ENCODE peak calls at places on chromosome 10, in six cellular contexts. H, Q, T, L, W and X are unnamed samples.

GRCh38 chr10:116418394-116418793 is 9.3 kb upstream of the PNLIPRP3 start:
- DNase-seq in H (no peak), Q (no peak), T (no peak), L (no peak), W (no peak), X (no peak)

GRCh38 chr10:108250954-108251620 is 1086.6 kb upstream of the SORCS1 start:
- DNase-seq in H (no peak), Q (no peak), T (no peak), L (no peak), W (no peak), X (no peak)

GRCh38 chr10:123800821-123801220 is 90.8 kb downstream of the CPXM2 start:
- DNase-seq in H (no peak), Q (no peak), T (no peak), L (no peak), W (no peak), X (no peak)

GRCh38 chr10:47412869-47413268 is 28.8 kb upstream of the ZNF488 start:
- DNase-seq in H (peak; percentile 73), Q (no peak), T (no peak), L (no peak), W (no peak), X (no peak)

GRCh38 chr10:80289451-80290287 is at the start of gene MAT1A:
- DNase-seq in H (no peak), Q (no peak), T (no peak), L (no peak), W (no peak), X (no peak)

GRCh38 chr10:128318366-128318765 is 192.1 kb upstream of the MKI67 start:
- DNase-seq in H (no peak), Q (no peak), T (no peak), L (no peak), W (no peak), X (no peak)

GRCh38 chr10:80460399-80461207 is 6.5 kb downstream of the TSPAN14 start:
- DNase-seq in H (peak; percentile 34), Q (no peak), T (peak; percentile 96), L (no peak), W (peak; percentile 46), X (no peak)

GRCh38 chr10:90470971-90471370 is 386.9 kb downstream of the HTR7 start:
- DNase-seq in H (no peak), Q (no peak), T (no peak), L (no peak), W (no peak), X (no peak)

GRCh38 chr10:88810196-88810961 is 7.8 kb downstream of the LIPM start:
- DNase-seq in H (peak; percentile 64), Q (no peak), T (peak; percentile 22), L (no peak), W (no peak), X (peak; percentile 40)

GRCh38 chr10:102549549-102549948 is 45.8 kb downstream of the SUFU start:
- DNase-seq in H (no peak), Q (no peak), T (no peak), L (no peak), W (no peak), X (no peak)

GRCh38 chr10:118407742-118408141 is 65.6 kb upstream of the FAM204A start:
- DNase-seq in H (no peak), Q (no peak), T (no peak), L (no peak), W (no peak), X (no peak)

GRCh38 chr10:118408145-118408544 is 66.0 kb upstream of the FAM204A start:
- DNase-seq in H (no peak), Q (no peak), T (no peak), L (no peak), W (no peak), X (no peak)

GRCh38 chr10:118409295-118409694 is 67.2 kb upstream of the FAM204A start:
- DNase-seq in H (no peak), Q (no peak), T (no peak), L (no peak), W (no peak), X (no peak)

GRCh38 chr10:118412132-118412531 is 70.0 kb upstream of the FAM204A start:
- DNase-seq in H (no peak), Q (no peak), T (no peak), L (no peak), W (no peak), X (no peak)

GRCh38 chr10:118412918-118413317 is 70.8 kb upstream of the FAM204A start:
- DNase-seq in H (peak; percentile 2), Q (no peak), T (no peak), L (no peak), W (no peak), X (no peak)
- H3K27me3 ChIP-seq in H (no peaks in the 10 kb centered on the region), Q (peaks cover 8% of the 10 kb centered on the region), T (peaks cover 17% of the 10 kb centered on the region), L (peaks cover 2% of the 10 kb centered on the region), W (no peaks in the 10 kb centered on the region), X (no peaks in the 10 kb centered on the region)

DNA sequence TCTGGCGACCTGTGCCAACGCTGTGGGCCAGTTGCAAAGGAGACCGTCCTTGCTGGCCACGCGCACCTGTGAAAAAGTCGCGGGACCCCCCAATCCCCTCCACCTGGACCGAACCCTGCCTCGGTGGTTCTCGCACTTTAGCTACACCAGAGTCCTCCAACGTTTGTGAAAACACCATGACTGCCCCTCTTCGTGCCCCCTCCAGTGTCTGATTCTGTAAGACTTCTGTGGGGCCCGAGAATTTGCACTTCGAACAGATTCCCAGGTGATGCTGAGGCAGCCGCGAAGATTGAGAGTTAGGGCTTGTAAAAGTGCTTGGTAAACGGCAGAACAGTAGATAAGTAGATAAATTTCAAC is 102.4 kb upstream of the SVIL start:
- DNase-seq in H (no peak), Q (no peak), T (no peak), L (no peak), W (no peak), X (no peak)
- H3K27ac ChIP-seq in H (peak overlapping the region; percentile 82), Q (no peak overlapping the region), T (peak overlapping the region; percentile 26), L (peak overlapping the region; percentile 98), W (peak overlapping the region; percentile 99), X (no peak overlapping the region)

GRCh38 chr10:559767-560047 is 129.8 kb downstream of the DIP2C start:
- DNase-seq in H (no peak), Q (no peak), T (no peak), L (no peak), W (no peak), X (no peak)
- H3K4me1 ChIP-seq in H (peaks cover 2% of the 10 kb centered on the region), Q (no peaks in the 10 kb centered on the region), T (no peaks in the 10 kb centered on the region), L (peaks cover 27% of the 10 kb centered on the region), W (peaks cover 3% of the 10 kb centered on the region), X (peaks cover 5% of the 10 kb centered on the region)

DNA sequence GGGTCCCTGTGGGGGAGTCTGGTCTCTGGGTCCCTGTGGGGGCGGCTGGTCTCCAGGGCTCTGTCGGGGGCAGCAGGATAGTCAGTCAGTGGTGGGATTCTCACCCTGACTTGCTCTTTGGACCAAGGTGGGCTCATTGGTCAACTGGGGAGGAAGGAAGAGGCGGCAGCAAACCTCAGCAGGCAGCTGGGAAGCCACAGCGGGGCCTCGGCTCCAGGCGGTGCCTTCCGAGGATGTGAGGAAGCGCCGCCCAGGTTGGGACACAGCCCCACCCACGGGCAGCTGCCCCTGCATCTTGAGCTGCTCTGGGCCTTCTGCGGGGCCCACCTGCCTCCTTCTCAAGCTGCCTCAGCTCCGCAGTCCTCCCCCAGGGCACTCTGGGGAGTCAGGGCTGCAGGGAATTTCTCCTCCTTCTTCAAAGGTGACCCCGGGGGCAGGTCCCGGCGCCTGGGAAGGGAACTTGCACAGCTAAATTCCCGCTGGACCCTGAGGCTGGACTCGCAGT is 20.4 kb upstream of the KNDC1 start:
- DNase-seq in H (no peak), Q (no peak), T (no peak), L (peak; percentile 34), W (no peak), X (no peak)
- H3K27me3 ChIP-seq in H (no peaks in the 10 kb centered on the region), Q (no peaks in the 10 kb centered on the region), T (peaks cover 25% of the 10 kb centered on the region), L (peaks cover 15% of the 10 kb centered on the region), W (no peaks in the 10 kb centered on the region), X (no peaks in the 10 kb centered on the region)

GRCh38 chr10:26837139-26837538 is 23.6 kb downstream of the ABI1 start:
- DNase-seq in H (no peak), Q (no peak), T (no peak), L (no peak), W (no peak), X (no peak)
- H3K27ac ChIP-seq in H (no peak overlapping the region), Q (no peak overlapping the region), T (no peak overlapping the region), L (no peak overlapping the region), W (no peak overlapping the region), X (no peak overlapping the region)

GRCh38 chr10:32932330-32932729 is 25.7 kb downstream of the ITGB1 start:
- DNase-seq in H (no peak), Q (no peak), T (no peak), L (no peak), W (no peak), X (no peak)
- H3K4me1 ChIP-seq in H (no peaks in the 10 kb centered on the region), Q (peaks cover 29% of the 10 kb centered on the region), T (no peaks in the 10 kb centered on the region), L (peaks cover 10% of the 10 kb centered on the region), W (no peaks in the 10 kb centered on the region), X (no peaks in the 10 kb centered on the region)